ENCODE peak calls at places on chromosome 15, in five cellular contexts. M, J, U, S and P are unnamed samples.

GRCh38 chr15:65305144-65305758 is 774 bp downstream of the RNU5B-1 start:
- DNase-seq in M (no peak), J (no peak), U (no peak), S (no peak), P (no peak)

GRCh38 chr15:51161491-51162260 is 67.0 kb upstream of the TNFAIP8L3 start:
- DNase-seq in M (no peak), J (no peak), U (no peak), S (no peak), P (no peak)

GRCh38 chr15:84874991-84875390 is 9.5 kb upstream of the SLC28A1 start:
- DNase-seq in M (no peak), J (no peak), U (no peak), S (no peak), P (no peak)

GRCh38 chr15:65841121-65841930 is 28.0 kb upstream of the RAB11A start:
- DNase-seq in M (no peak), J (no peak), U (peak), S (no peak), P (no peak)

GRCh38 chr15:28132524-28133275 is 33.6 kb upstream of the OCA2 start:
- DNase-seq in M (no peak), J (no peak), U (peak), S (no peak), P (no peak)

GRCh38 chr15:72206677-72207000 is 9.1 kb upstream of the GRAMD2A start:
- DNase-seq in M (no peak), J (no peak), U (no peak), S (no peak), P (no peak)

GRCh38 chr15:92809880-92810361 is 90.2 kb upstream of the CHD2 start:
- DNase-seq in M (no peak), J (peak), U (peak), S (peak), P (no peak)

GRCh38 chr15:88115529-88116152 is 140.9 kb downstream of the NTRK3 start:
- DNase-seq in M (no peak), J (no peak), U (peak), S (no peak), P (no peak)

GRCh38 chr15:96285306-96285705 is 45.2 kb upstream of the NR2F2 start:
- DNase-seq in M (no peak), J (peak), U (peak), S (no peak), P (peak)

GRCh38 chr15:95598456-95598855 is 732.0 kb upstream of the NR2F2 start:
- DNase-seq in M (no peak), J (no peak), U (no peak), S (no peak), P (no peak)

GRCh38 chr15:44676676-44677075 is 13.2 kb upstream of the SPG11 start:
- DNase-seq in M (no peak), J (no peak), U (no peak), S (peak), P (no peak)

GRCh38 chr15:90058308-90058707 is 44.0 kb downstream of the IDH2 start:
- DNase-seq in M (no peak), J (no peak), U (no peak), S (no peak), P (no peak)

GRCh38 chr15:94480289-94480834 is 249.0 kb downstream of the MCTP2 start:
- DNase-seq in M (no peak), J (no peak), U (no peak), S (no peak), P (no peak)

GRCh38 chr15:40151991-40152390 is 8.9 kb upstream of the BUB1B start:
- DNase-seq in M (no peak), J (no peak), U (no peak), S (no peak), P (no peak)

GRCh38 chr15:66702035-66702769 is at the start of gene SMAD6:
- DNase-seq in M (peak), J (peak), U (peak), S (peak), P (peak)

GRCh38 chr15:68550498-68551295 is 28.1 kb upstream of the CORO2B start:
- DNase-seq in M (peak), J (peak), U (peak), S (peak), P (peak)

GRCh38 chr15:40843885-40844542 is at the start of gene SPINT1:
- DNase-seq in M (peak), J (no peak), U (no peak), S (no peak), P (no peak)

GRCh38 chr15:69474846-69475455 is 22.3 kb downstream of the RPLP1 start:
- DNase-seq in M (no peak), J (no peak), U (no peak), S (no peak), P (no peak)

GRCh38 chr15:49978171-49978570 is 140.9 kb downstream of the ATP8B4 start:
- DNase-seq in M (no peak), J (no peak), U (no peak), S (no peak), P (no peak)

GRCh38 chr15:90435652-90436337 is 47.8 kb downstream of the IQGAP1 start:
- DNase-seq in M (no peak), J (no peak), U (no peak), S (no peak), P (no peak)

GRCh38 chr15:85748176-85748575 is 46.5 kb downstream of the KLHL25 start:
- DNase-seq in M (no peak), J (no peak), U (no peak), S (no peak), P (no peak)

GRCh38 chr15:74821091-74821789 is 5.2 kb upstream of the CPLX3 start:
- DNase-seq in M (no peak), J (no peak), U (no peak), S (no peak), P (no peak)

GRCh38 chr15:62853114-62853832 is 189.3 kb upstream of the TPM1 start:
- DNase-seq in M (no peak), J (no peak), U (no peak), S (no peak), P (peak)

GRCh38 chr15:25510146-25510545 is 71.3 kb upstream of the UBE3A start:
- DNase-seq in M (no peak), J (no peak), U (no peak), S (no peak), P (no peak)

GRCh38 chr15:78047631-78048409 is 29.7 kb downstream of the TBC1D2B start:
- DNase-seq in M (no peak), J (peak), U (peak), S (peak), P (no peak)

GRCh38 chr15:84919268-84919667 is 34.8 kb downstream of the SLC28A1 start:
- DNase-seq in M (no peak), J (no peak), U (no peak), S (no peak), P (no peak)

GRCh38 chr15:85618956-85619491 is 175.7 kb downstream of the KLHL25 start:
- DNase-seq in M (no peak), J (peak), U (peak), S (peak), P (peak)

GRCh38 chr15:101559938-101560337 is 70.4 kb upstream of the PCSK6 start:
- DNase-seq in M (no peak), J (no peak), U (no peak), S (no peak), P (no peak)

GRCh38 chr15:66698318-66698961 is 3.6 kb upstream of the SMAD6 start:
- DNase-seq in M (no peak), J (no peak), U (peak), S (no peak), P (peak)

GRCh38 chr15:68807249-68807648 is 13.4 kb downstream of the ANP32A start:
- DNase-seq in M (no peak), J (no peak), U (no peak), S (no peak), P (no peak)

GRCh38 chr15:34101366-34102174 is at the start of the genes EMC7 and PGBD4:
- DNase-seq in M (peak), J (peak), U (peak), S (peak), P (peak)